ENCODE peak calls at places on chromosomes 6 and 20, in four cellular contexts. One of them, this sample, is unnamed.

GRCh38 chr6:101626264-101626663 is 232.8 kb downstream of the GRIK2 start:
- DNase-seq in SHP77: peak; percentile 84
- DNase-seq in NAMALWA: no peak
- DNase-seq in foreskin fibroblast: no peak
- DNase-seq in this sample: no peak

GRCh38 chr20:19374066-19374615 is 161.7 kb downstream of the SLC24A3 start:
- DNase-seq in SHP77: no peak
- DNase-seq in NAMALWA: no peak
- DNase-seq in foreskin fibroblast: no peak
- DNase-seq in this sample: no peak

GRCh38 chr20:62445553-62446340 is 18.4 kb upstream of the RBBP8NL start:
- DNase-seq in SHP77: no peak
- DNase-seq in NAMALWA: no peak
- DNase-seq in foreskin fibroblast: no peak
- DNase-seq in this sample: no peak

GRCh38 chr6:7910298-7910653 is 312 bp downstream of the TXNDC5 start:
- DNase-seq in SHP77: no peak
- DNase-seq in NAMALWA: peak; percentile 42
- DNase-seq in foreskin fibroblast: no peak
- DNase-seq in this sample: no peak

GRCh38 chr6:3526962-3527796 is 70.3 kb upstream of the SLC22A23 start:
- DNase-seq in SHP77: no peak
- DNase-seq in NAMALWA: no peak
- DNase-seq in foreskin fibroblast: no peak
- DNase-seq in this sample: no peak

GRCh38 chr6:127266892-127267741 is 453 bp downstream of the RNF146 start:
- DNase-seq in SHP77: peak; percentile 65
- DNase-seq in NAMALWA: peak; percentile 73
- DNase-seq in foreskin fibroblast: peak; percentile 37
- DNase-seq in this sample: peak; percentile 54

GRCh38 chr20:58521763-58522162 is 6.6 kb upstream of the APCDD1L start:
- DNase-seq in SHP77: no peak
- DNase-seq in NAMALWA: no peak
- DNase-seq in foreskin fibroblast: no peak
- DNase-seq in this sample: no peak

GRCh38 chr20:37901280-37901666 is 1.7 kb upstream of the VSTM2L start:
- DNase-seq in SHP77: no peak
- DNase-seq in NAMALWA: no peak
- DNase-seq in foreskin fibroblast: no peak
- DNase-seq in this sample: no peak

GRCh38 chr20:16729080-16729479 is 746 bp upstream of the SNRPB2 start:
- DNase-seq in SHP77: no peak
- DNase-seq in NAMALWA: peak; percentile 3
- DNase-seq in foreskin fibroblast: no peak
- DNase-seq in this sample: no peak

GRCh38 chr20:63169731-63170130 is 46.2 kb downstream of the YTHDF1 start:
- DNase-seq in SHP77: no peak
- DNase-seq in NAMALWA: no peak
- DNase-seq in foreskin fibroblast: no peak
- DNase-seq in this sample: no peak

GRCh38 chr6:82458147-82458546 is 94.5 kb downstream of the TPBG start:
- DNase-seq in SHP77: no peak
- DNase-seq in NAMALWA: no peak
- DNase-seq in foreskin fibroblast: no peak
- DNase-seq in this sample: no peak

GRCh38 chr6:33314515-33314942 is 651 bp upstream of the TAPBP start:
- DNase-seq in SHP77: peak; percentile 37
- DNase-seq in NAMALWA: peak; percentile 85
- DNase-seq in foreskin fibroblast: peak; percentile 74
- DNase-seq in this sample: peak; percentile 69

GRCh38 chr6:50128420-50129005 is 78.8 kb upstream of the DEFB112 start:
- DNase-seq in SHP77: no peak
- DNase-seq in NAMALWA: peak; percentile 32
- DNase-seq in foreskin fibroblast: no peak
- DNase-seq in this sample: peak; percentile 45

GRCh38 chr20:44861547-44862006 is 23.9 kb upstream of the YWHAB start:
- DNase-seq in SHP77: no peak
- DNase-seq in NAMALWA: no peak
- DNase-seq in foreskin fibroblast: peak; percentile 65
- DNase-seq in this sample: peak; percentile 56

GRCh38 chr6:43395822-43396221 is 26.4 kb upstream of the ZNF318 start:
- DNase-seq in SHP77: no peak
- DNase-seq in NAMALWA: no peak
- DNase-seq in foreskin fibroblast: no peak
- DNase-seq in this sample: no peak

GRCh38 chr6:3870528-3870925 is 21.4 kb downstream of the FAM50B start:
- DNase-seq in SHP77: no peak
- DNase-seq in NAMALWA: no peak
- DNase-seq in foreskin fibroblast: no peak
- DNase-seq in this sample: no peak